ENCODE peak calls at places on chromosomes 11 and 22, in four cellular contexts. R is neural crest cell; C is stimulated activated CD8-positive, alpha-beta memory T cell treated with anti-CD3 and anti-CD28 coated beads, Interleukin-2, amount 100 ng/mL, for 1 hour; V is GM03348. O is an unnamed sample.

GRCh38 chr22:39290724-39291161 is 28.7 kb downstream of the RPL3 start:
- DNase-seq in R (no peak), C (no peak), V (no peak), O (peak)

GRCh38 chr11:92211576-92212167 is 12.9 kb upstream of the FAT3 start:
- DNase-seq in R (peak), C (no peak), V (peak), O (peak)

GRCh38 chr11:31487848-31488247 is 21.6 kb downstream of the IMMP1L start:
- DNase-seq in R (peak), C (no peak), V (peak), O (peak)

GRCh38 chr11:117881217-117881616 is 4.8 kb upstream of the FXYD6 start:
- DNase-seq in R (no peak), C (no peak), V (no peak), O (no peak)

GRCh38 chr22:31753005-31753633 is 700 bp upstream of the DEPDC5 start:
- DNase-seq in R (peak), C (no peak), V (peak), O (peak)

GRCh38 chr11:120608760-120609211 is 97.2 kb downstream of the GRIK4 start:
- DNase-seq in R (no peak), C (no peak), V (peak), O (no peak)

GRCh38 chr11:93895106-93895862 is 44.9 kb upstream of the VSTM5 start:
- DNase-seq in R (peak), C (no peak), V (peak), O (peak)

GRCh38 chr11:73140213-73141030 is 1.7 kb downstream of the FCHSD2 start:
- DNase-seq in R (peak), C (no peak), V (peak), O (peak)

GRCh38 chr22:36901411-36902142 is 11.9 kb upstream of the CSF2RB start:
- DNase-seq in R (no peak), C (no peak), V (no peak), O (no peak)

GRCh38 chr11:132101861-132102260 is 731.4 kb downstream of the NTM start:
- DNase-seq in R (no peak), C (no peak), V (peak), O (no peak)

GRCh38 chr22:38403806-38404205 is 51.2 kb downstream of the KCNJ4 start:
- DNase-seq in R (no peak), C (no peak), V (peak), O (no peak)

GRCh38 chr11:63489879-63490278 is 1.1 kb downstream of the PLAAT5 start:
- DNase-seq in R (no peak), C (no peak), V (no peak), O (no peak)

GRCh38 chr22:41512421-41513194 is 31.7 kb downstream of the POLR3H start:
- DNase-seq in R (no peak), C (no peak), V (peak), O (peak)

GRCh38 chr22:29606320-29606719 is 2.9 kb downstream of the NF2 start:
- DNase-seq in R (no peak), C (no peak), V (no peak), O (no peak)

GRCh38 chr11:94557391-94557790 is 9.8 kb upstream of the PIWIL4 start:
- DNase-seq in R (no peak), C (no peak), V (peak), O (no peak)

GRCh38 chr22:31080164-31080847 is 812 bp upstream of the SMTN start:
- DNase-seq in R (no peak), C (no peak), V (no peak), O (no peak)

GRCh38 chr22:18057568-18058209 is 20.1 kb upstream of the PEX26 start:
- DNase-seq in R (no peak), C (no peak), V (peak), O (peak)

GRCh38 chr22:31947296-31947695 is 3.0 kb downstream of the YWHAH start:
- DNase-seq in R (no peak), C (no peak), V (no peak), O (no peak)

GRCh38 chr11:65417221-65417701 is 5.3 kb upstream of the NEAT1 start:
- DNase-seq in R (no peak), C (no peak), V (no peak), O (no peak)

GRCh38 chr11:97742717-97743116 is 1278.0 kb upstream of the CNTN5 start:
- DNase-seq in R (no peak), C (no peak), V (no peak), O (no peak)

GRCh38 chr22:24171822-24172221 is 9.5 kb upstream of the SUSD2 start:
- DNase-seq in R (no peak), C (no peak), V (no peak), O (no peak)

GRCh38 chr11:131618203-131618602 is 247.8 kb downstream of the NTM start:
- DNase-seq in R (no peak), C (no peak), V (peak), O (no peak)